ENCODE peak calls at places on chromosomes 6 and 20, in nine cellular contexts. Z is HFF-Myc, Y is adrenal gland, N is right cardiac atrium, F is heart left ventricle, C is choroid plexus epithelial cell, X is ascending aorta, U is GM23338, T is astrocyte of the spinal cord. W is an unnamed sample.

GRCh38 chr6:44472250-44472945 is 84.9 kb downstream of the CDC5L start:
- DNase-seq in U (peak; percentile 59), C (no peak), N (no peak), Z (no peak), Y (no peak), F (no peak), X (no peak), T (no peak), W (no peak)

GRCh38 chr6:148932731-148933130 is 185.9 kb downstream of the UST start:
- DNase-seq in F (no peak), T (no peak), N (no peak), X (no peak), Z (no peak), C (peak; percentile 58), Y (no peak), U (no peak), W (no peak)

GRCh38 chr6:106997392-106998257 is 23.1 kb upstream of the CD24 start:
- DNase-seq in Z (peak; percentile 31), T (peak; percentile 52), U (peak; percentile 87), C (peak; percentile 80), F (no peak), Y (peak; percentile 76), N (no peak), X (no peak), W (peak; percentile 21)

GRCh38 chr6:17473554-17473953 is 80.2 kb downstream of the CAP2 start:
- DNase-seq in X (no peak), Z (no peak), T (no peak), U (no peak), C (no peak), Y (no peak), N (no peak), F (no peak), W (no peak)

GRCh38 chr20:11982289-11982957 is 64.7 kb downstream of the BTBD3 start:
- DNase-seq in U (no peak), Z (no peak), C (no peak), T (no peak), Y (no peak), X (no peak), F (no peak), N (no peak), W (no peak)

GRCh38 chr6:160163912-160164311 is 42.3 kb downstream of the SLC22A1 start:
- DNase-seq in Z (no peak), X (no peak), T (no peak), F (no peak), C (no peak), U (no peak), N (no peak), Y (no peak), W (no peak)

GRCh38 chr6:105879146-105879545 is 207.0 kb upstream of the PRDM1 start:
- DNase-seq in C (no peak), F (no peak), Z (no peak), X (no peak), T (no peak), Y (no peak), N (no peak), U (no peak), W (no peak)

GRCh38 chr20:50459124-50459918 is 50.9 kb upstream of the PTPN1 start:
- DNase-seq in U (no peak), X (no peak), Z (no peak), F (no peak), Y (no peak), N (no peak), C (no peak), T (no peak), W (no peak)

GRCh38 chr6:29602564-29603361 is 17.8 kb downstream of the OR2H2 start:
- DNase-seq in Y (no peak), U (peak; percentile 90), F (no peak), Z (no peak), X (no peak), T (no peak), C (peak; percentile 67), N (no peak), W (no peak)

GRCh38 chr20:48076772-48077171 is 291.5 kb upstream of the SULF2 start:
- DNase-seq in U (no peak), X (no peak), Z (no peak), C (no peak), T (no peak), F (no peak), Y (no peak), N (no peak), W (no peak)

GRCh38 chr6:32255212-32256153 is 31.6 kb upstream of the NOTCH4 start:
- DNase-seq in F (peak; percentile 80), U (peak; percentile 97), T (peak; percentile 92), N (peak; percentile 75), C (peak; percentile 96), X (no peak), Y (peak; percentile 62), Z (peak; percentile 91), W (peak; percentile 62)

GRCh38 chr6:32607988-32608298 is 18.3 kb upstream of the HLA-DRB1 start:
- DNase-seq in N (no peak), X (no peak), C (no peak), F (no peak), T (no peak), Z (no peak), U (no peak), Y (no peak), W (no peak)

GRCh38 chr6:39049575-39050283 is 1.1 kb downstream of the GLP1R start:
- DNase-seq in F (no peak), T (no peak), N (no peak), Z (no peak), U (peak; percentile 57), C (no peak), Y (no peak), X (no peak), W (no peak)

GRCh38 chr6:157520117-157520406 is 139.1 kb downstream of the ZDHHC14 start:
- DNase-seq in T (no peak), C (no peak), U (no peak), Z (no peak), N (no peak), F (no peak), Y (no peak), X (no peak), W (no peak)

GRCh38 chr6:157519255-157520116 is 138.5 kb downstream of the ZDHHC14 start:
- DNase-seq in C (no peak), T (no peak), X (no peak), N (no peak), Y (no peak), Z (no peak), F (no peak), U (no peak), W (no peak)

GRCh38 chr6:157517601-157518359 is 136.8 kb downstream of the ZDHHC14 start:
- DNase-seq in T (no peak), X (no peak), F (no peak), N (no peak), Y (no peak), Z (no peak), U (no peak), C (no peak), W (no peak)

GRCh38 chr6:157516319-157517026 is 135.5 kb downstream of the ZDHHC14 start:
- DNase-seq in X (no peak), U (no peak), C (no peak), Z (no peak), N (no peak), F (no peak), T (no peak), Y (no peak), W (no peak)

DNA sequence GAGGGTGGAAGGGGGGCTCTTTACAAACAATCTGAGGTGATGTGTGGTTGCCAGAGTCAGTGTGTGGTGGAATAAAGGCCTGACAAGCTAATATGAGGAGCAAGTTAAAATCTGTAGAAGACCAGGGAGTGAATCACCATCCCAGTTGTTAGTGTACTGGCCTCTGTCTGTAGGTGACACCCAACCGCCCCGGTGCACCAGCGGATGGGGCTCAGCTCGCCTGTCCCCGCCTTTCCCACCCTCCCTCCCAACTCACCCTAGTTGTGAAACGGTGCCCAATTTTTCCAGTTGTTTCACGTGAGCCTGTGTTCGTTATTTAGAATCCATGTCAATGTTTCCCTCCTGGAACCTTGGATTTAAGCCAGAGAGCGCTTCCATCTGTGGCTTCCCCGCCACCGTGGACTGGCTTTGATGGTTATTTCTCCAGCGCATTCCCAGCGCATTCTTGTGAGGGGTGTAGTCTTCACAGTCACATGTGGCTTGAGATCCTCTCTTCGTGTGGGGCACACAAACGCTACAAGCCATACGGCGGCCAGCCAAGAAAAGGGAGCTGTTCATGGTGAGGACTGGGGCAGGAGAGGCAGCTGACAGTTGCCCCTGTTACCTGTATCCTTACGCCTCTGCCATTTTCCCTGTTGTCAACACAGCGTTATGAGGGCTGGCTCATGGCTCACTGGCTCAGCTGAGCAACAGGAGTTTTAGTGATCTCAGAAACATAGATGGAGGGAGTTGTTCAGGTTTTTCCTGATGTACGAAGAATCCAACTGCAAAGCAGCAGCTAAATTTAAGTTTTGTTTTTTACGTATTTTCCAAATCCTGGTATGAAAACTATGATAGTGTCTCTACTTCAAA is 137.6 kb downstream of the ZDHHC14 start:
- DNase-seq in U (peak; percentile 22), Z (peak; percentile 30), F (no peak), X (no peak), C (peak; percentile 24), N (no peak), T (peak; percentile 13), Y (no peak), W (no peak)
- H3K4me3 ChIP-seq in U (no peak overlapping the region), Z (no peak overlapping the region), F (no peak overlapping the region), X (no peak overlapping the region), C (no peak overlapping the region), N (no peak overlapping the region), T (no peak overlapping the region), Y (no peak overlapping the region), W (no peak overlapping the region)

GRCh38 chr20:53190225-53190624 is 218.1 kb downstream of the TSHZ2 start:
- DNase-seq in Z (no peak), C (no peak), T (no peak), Y (no peak), F (no peak), N (no peak), U (peak; percentile 44), X (no peak), W (no peak)
- H3K4me3 ChIP-seq in Z (no peak overlapping the region), C (no peak overlapping the region), T (no peak overlapping the region), Y (no peak overlapping the region), F (no peak overlapping the region), N (no peak overlapping the region), U (no peak overlapping the region), X (no peak overlapping the region), W (no peak overlapping the region)

DNA sequence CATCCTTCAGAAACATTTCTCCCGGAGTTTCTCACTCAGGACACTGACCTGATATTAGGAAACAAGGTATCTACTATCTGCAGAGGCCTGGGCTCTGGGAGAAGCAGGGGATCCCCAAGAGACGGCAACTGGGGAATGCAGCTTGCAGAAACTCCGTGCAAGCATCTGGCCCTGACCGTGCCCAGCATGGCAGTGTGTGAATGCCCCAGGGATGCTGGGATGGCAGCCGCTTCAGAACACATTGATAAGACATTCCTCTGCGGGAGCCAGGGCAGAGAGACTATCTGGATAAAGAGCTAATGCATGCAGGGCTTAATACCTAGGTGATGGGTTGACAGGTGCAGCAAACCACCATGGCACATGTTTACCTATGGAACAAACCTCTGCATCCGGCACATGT is 55.4 kb downstream of the NFATC2 start:
- DNase-seq in F (no peak), N (no peak), U (no peak), C (no peak), X (no peak), Z (no peak), T (no peak), Y (no peak), W (no peak)
- H3K4me3 ChIP-seq in F (no peak overlapping the region), N (no peak overlapping the region), U (no peak overlapping the region), C (no peak overlapping the region), X (peak overlapping the region; percentile 41), Z (no peak overlapping the region), T (no peak overlapping the region), Y (no peak overlapping the region), W (no peak overlapping the region)

DNA sequence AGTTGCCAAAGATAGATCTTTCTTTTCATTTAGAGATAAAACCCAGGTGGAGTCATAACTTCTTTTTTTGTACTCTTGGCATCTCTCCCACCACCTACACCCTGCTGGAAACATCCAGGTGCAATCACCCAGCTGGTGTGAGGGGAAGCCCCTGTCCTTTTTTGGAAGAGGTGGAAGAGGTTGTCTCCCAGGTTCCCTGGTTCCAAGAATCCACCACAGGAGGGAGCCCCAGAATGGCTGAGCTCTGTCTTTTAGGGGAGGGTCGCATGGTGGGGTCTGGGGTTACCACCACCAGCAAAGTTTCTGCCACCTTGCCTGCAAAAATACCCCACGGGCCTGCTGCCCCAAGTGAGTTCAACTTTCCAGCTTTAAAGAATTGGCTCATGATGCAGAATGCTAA is 10.8 kb downstream of the SMOC2 start:
- DNase-seq in N (no peak), C (no peak), Z (no peak), Y (no peak), F (no peak), T (no peak), U (peak; percentile 72), X (no peak), W (no peak)
- H3K4me3 ChIP-seq in N (no peak overlapping the region), C (no peak overlapping the region), Z (no peak overlapping the region), Y (no peak overlapping the region), F (no peak overlapping the region), T (no peak overlapping the region), U (no peak overlapping the region), X (no peak overlapping the region), W (no peak overlapping the region)